ENCODE peak calls at places on chromosomes 16 and 17, in four cellular contexts. I is GM23338, Z is GM12878, A is spleen. J is an unnamed sample.

GRCh38 chr17:8935194-8935593 is 30.3 kb downstream of the PIK3R5 start:
- DNase-seq in I (peak), Z (no peak), A (peak), J (no peak)

GRCh38 chr17:64275016-64275415 is 12.0 kb upstream of the TEX2 start:
- DNase-seq in I (no peak), Z (no peak), A (no peak), J (no peak)

GRCh38 chr16:30774367-30775130 is 12.4 kb downstream of the RNF40 start:
- DNase-seq in I (no peak), Z (no peak), A (peak), J (no peak)

GRCh38 chr17:32958418-32958817 is 30.5 kb downstream of the TMEM98 start:
- DNase-seq in I (no peak), Z (no peak), A (no peak), J (peak)

GRCh38 chr17:50666316-50666715 is 31.6 kb downstream of the ABCC3 start:
- DNase-seq in I (no peak), Z (no peak), A (no peak), J (no peak)

GRCh38 chr16:84999857-85000480 is 11.4 kb downstream of the ZDHHC7 start:
- DNase-seq in I (no peak), Z (no peak), A (no peak), J (no peak)

GRCh38 chr17:28334666-28335200 is 539 bp downstream of the IFT20 start:
- DNase-seq in I (peak), Z (no peak), A (no peak), J (no peak)

GRCh38 chr16:25141648-25142047 is 30.1 kb downstream of the LCMT1 start:
- DNase-seq in I (no peak), Z (no peak), A (no peak), J (no peak)

GRCh38 chr17:35342207-35342744 is 31.1 kb downstream of the SLFN11 start:
- DNase-seq in I (no peak), Z (no peak), A (no peak), J (no peak)

GRCh38 chr16:82011199-82011641 is at the start of gene SDR42E1:
- DNase-seq in I (peak), Z (peak), A (peak), J (no peak)

GRCh38 chr17:40949406-40949805 is 12.0 kb upstream of the KRT23 start:
- DNase-seq in I (no peak), Z (no peak), A (no peak), J (no peak)

GRCh38 chr17:32553168-32553567 is 66.4 kb downstream of the CDK5R1 start:
- DNase-seq in I (no peak), Z (no peak), A (no peak), J (no peak)

GRCh38 chr16:53904533-53904932 is 200.6 kb downstream of the FTO start:
- DNase-seq in I (no peak), Z (no peak), A (no peak), J (no peak)

GRCh38 chr16:21646721-21647561 is 5.5 kb downstream of the IGSF6 start:
- DNase-seq in I (no peak), Z (peak), A (peak), J (no peak)

GRCh38 chr17:49707246-49707607 is 537 bp downstream of the SLC35B1 start:
- DNase-seq in I (peak), Z (no peak), A (peak), J (no peak)

GRCh38 chr16:57364143-57364542 is 5.6 kb downstream of the CCL22 start:
- DNase-seq in I (no peak), Z (no peak), A (no peak), J (no peak)

GRCh38 chr16:87380875-87381274 is 2.7 kb downstream of the FBXO31 start:
- DNase-seq in I (no peak), Z (peak), A (no peak), J (no peak)
- H3K27ac ChIP-seq in I (no peak), Z (peak), A (no peak), J (no peak)

DNA sequence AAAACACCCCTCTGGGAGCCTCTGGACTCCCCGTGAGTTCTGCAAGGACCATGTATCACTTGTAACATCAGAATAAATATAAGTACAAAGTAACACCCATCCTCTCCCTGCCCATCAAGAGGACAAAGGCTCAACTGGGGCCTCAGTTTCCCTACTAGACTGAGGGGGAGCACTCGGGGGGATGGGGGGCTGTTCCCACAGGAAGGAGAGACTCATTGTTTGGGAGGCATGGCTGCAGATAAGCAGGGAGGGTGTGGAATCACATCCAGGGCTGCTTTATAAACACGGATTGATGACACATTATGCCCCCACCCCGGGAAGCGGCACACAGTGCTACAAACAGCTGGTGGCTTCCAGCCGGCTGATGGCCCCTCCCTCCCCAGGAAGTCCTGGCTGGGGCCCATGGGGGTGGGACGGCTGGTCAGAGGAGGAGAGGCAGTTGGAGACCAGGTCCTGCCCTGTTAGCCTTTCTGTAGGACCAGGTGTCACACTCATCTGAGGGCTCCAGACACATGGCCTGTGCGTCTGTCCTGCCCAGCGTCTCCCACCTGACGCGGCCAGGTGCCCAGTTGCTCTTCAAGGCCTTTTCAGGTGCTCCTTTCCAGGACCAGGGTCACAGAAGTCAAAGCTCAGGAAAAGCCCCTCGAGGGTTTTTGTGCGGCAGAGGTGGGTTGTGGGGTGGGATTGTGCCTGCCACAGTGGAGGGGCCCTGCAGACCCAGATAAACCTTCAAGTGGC is 1.3 kb upstream of the MPG start:
- DNase-seq in I (no peak), Z (no peak), A (no peak), J (no peak)
- TF ChIP-seq POLR2AphosphoS5 in I (no peak), Z (no peak), A (no peak), J (no peak)

DNA sequence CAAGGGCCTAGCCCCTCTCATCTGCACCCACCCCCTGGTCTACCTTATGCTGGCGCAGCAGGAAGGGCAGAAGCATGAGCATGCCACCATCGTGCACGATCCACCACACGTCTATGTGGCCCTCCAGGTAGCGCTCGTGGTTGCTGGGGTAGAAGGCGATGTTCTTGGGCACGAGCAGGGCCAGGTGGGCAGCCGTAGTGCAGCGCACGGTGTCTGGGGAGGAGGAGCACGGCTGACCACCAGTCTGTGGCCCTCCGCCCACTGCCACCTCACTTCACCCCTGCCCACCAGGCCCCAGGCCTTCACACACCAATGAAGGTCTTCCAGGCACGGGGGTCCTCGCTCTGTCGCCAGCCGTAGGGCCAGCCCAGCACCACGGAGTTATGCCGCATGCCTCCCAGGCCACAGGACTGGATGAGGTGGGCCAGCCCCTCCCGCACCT is 2.2 kb upstream of the LCAT start:
- DNase-seq in I (no peak), Z (no peak), A (no peak), J (no peak)
- H3K27ac ChIP-seq in I (no peak), Z (no peak), A (no peak), J (no peak)

GRCh38 chr17:17044846-17045561 is 2.7 kb downstream of the MPRIP start:
- DNase-seq in I (peak), Z (peak), A (peak), J (no peak)
- TF ChIP-seq POLR2AphosphoS5 in I (no peak), Z (no peak), A (no peak), J (no peak)

GRCh38 chr17:6927290-6927844 is 68.5 kb upstream of the ALOX12 start:
- DNase-seq in I (no peak), Z (no peak), A (no peak), J (no peak)
- H3K27ac ChIP-seq in I (no peak), Z (no peak), A (no peak), J (peak)

DNA sequence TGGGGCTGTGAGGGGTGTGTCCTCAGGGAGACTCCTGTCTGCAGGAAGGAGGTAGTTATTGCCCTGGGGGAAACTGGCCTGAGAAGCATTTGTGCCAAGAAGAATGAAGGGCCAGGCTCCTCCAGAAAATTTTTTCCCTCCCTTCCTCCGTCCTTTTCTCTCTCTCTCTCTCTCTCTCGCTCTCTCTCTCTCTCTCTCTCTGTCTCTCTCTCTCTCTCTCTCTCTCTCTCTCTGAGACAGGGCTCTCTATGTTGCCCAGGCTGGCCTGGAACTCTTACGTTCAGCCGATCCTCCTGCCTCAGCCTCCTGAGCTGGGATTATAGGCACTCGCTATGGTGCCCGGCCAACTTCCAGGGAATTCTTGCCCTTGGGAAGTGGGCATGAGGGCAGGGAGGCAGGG is 11.5 kb downstream of the CD300E start:
- DNase-seq in I (no peak), Z (no peak), A (no peak), J (no peak)
- TF ChIP-seq POLR2AphosphoS5 in I (no peak), Z (no peak), A (no peak), J (no peak)

DNA sequence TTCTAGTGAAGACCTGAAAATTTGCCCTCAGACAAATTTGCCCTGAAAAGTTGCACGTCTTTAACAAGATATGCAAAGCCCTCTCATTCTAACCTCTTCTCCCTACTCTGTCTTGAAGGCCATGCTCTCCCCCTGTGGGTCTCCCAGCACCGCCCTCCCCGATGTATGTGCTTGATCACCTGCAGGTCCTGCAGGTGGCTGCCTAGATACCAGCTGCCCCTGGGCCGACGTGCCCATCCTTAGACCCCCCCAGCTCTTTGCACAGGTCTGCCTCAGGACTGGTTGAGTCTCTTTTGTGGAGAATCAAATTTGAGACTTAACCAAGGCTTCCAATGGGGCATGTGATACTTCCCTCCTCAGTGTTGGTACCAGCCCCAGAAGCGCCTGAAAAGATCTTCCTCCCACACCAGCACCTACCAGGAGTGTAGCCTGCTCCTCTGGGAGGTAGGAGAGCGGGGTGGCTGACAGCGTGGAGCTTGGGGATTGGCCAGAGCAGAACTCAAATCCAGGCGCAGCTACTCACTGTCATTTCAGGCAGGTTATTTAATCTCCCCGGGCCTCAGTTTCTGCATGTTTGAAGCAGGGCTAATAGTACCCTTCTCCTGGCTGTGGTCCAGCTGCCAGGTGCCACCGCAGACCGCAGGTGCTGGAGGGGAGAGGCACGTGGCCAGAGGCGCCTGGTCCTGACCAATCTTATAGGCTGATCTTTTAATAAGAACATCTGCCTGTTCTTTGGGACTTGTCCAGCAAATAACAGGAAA is 4.5 kb upstream of the MRPL38 start:
- DNase-seq in I (no peak), Z (no peak), A (no peak), J (no peak)
- H3K27ac ChIP-seq in I (no peak), Z (no peak), A (no peak), J (no peak)

DNA sequence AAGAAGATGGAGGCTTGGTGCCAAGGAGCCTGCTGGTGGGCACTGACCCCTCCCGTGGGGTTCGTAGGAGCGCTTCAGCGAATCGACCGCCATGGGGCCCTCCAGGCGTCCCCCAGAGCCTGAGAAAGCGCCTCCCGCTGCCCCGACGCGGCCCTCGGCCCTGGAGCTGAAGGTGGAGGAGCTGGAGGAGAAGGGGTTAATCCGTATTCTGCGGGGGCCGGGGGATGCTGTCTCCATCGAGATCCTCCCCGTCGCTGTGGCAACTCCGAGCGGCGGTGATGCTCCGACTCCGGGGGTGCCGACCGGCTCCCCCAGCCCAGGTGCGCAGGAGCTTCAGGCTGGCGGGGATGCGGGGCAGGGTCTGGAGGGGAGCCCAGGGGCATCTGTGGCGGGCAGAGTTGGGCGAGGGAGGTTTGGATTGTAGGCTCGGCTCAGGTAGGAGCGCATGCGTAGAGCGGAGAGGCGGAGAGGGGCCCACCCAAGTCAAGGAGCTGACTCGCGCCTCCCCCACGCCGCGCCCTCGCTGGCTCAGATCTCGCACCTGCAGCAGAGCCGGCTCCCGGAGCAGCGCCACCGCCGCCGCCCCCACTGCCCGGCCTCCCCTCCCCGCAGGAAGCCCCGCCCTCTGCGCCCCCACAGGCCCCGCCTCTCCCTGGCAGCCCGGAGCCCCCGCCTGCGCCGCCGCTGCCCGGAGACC is 19.8 kb downstream of the FMNL1 start:
- DNase-seq in I (peak), Z (no peak), A (no peak), J (no peak)
- TF ChIP-seq POLR2AphosphoS5 in I (peak), Z (no peak), A (peak), J (no peak)

DNA sequence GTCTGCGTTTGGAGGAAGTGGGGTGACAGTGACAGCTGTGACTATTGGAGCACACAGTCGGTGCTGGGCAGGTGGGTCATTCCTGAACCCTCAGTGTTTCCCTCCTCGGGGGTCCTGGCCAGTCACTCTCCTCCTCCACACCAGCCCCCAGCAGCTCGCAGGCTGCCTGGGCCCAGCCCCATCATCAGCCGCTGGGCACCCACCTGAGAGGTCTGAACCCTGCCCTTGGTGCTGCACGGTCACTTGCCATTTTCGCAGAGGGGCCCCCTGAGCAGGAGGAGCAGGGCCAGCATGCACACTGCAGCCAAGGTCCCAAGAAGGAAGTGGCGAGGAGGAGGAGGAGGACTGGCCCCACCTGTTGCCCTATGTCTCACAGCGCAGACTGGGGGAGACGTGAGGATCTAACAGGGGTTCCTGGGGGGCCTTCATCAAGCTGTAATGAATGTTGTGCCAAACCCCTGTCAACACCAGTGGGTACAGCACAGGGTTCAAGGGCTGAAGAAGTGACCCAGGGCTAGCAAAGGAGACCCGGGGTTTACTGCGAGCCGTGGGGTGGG is 23.0 kb downstream of the JPH3 start:
- DNase-seq in I (no peak), Z (no peak), A (no peak), J (no peak)
- H3K27ac ChIP-seq in I (no peak), Z (no peak), A (no peak), J (no peak)

J was measured in SK-N-MC.